ENCODE peak calls at places on chromosomes 12 and 14, in eight cellular contexts. U is ovary, Q is adrenal gland, K is ascending aorta, H is endothelial cell of umbilical vein, W is stomach, O is transverse colon, N is left lung. P is an unnamed sample. For H3K4me1, the result is how much of the 10 kb centered on the place peaks cover.

GRCh38 chr12:119179335-119180021 is 747 bp downstream of the HSPB8 start:
- DNase-seq in U (peak), Q (no peak), K (no peak), H (peak), W (peak), O (no peak), N (peak), P (peak)

GRCh38 chr12:83040339-83040738 is 353.6 kb downstream of the TMTC2 start:
- DNase-seq in U (no peak), Q (no peak), K (no peak), H (no peak), W (no peak), O (no peak), N (no peak), P (no peak)

GRCh38 chr14:95033851-95034622 is 123.3 kb downstream of the DICER1 start:
- DNase-seq in U (no peak), Q (no peak), K (no peak), H (no peak), W (peak), O (no peak), N (no peak), P (no peak)

GRCh38 chr14:92844220-92844619 is 50.1 kb downstream of the GOLGA5 start:
- DNase-seq in U (no peak), Q (no peak), K (no peak), H (no peak), W (no peak), O (no peak), N (no peak), P (no peak)

GRCh38 chr14:89977668-89978067 is 21.9 kb downstream of the TDP1 start:
- DNase-seq in U (no peak), Q (no peak), K (no peak), H (no peak), W (no peak), O (no peak), N (no peak), P (no peak)

GRCh38 chr12:67772276-67773169 is 124.0 kb downstream of the DYRK2 start:
- DNase-seq in U (no peak), Q (no peak), K (no peak), H (no peak), W (no peak), O (no peak), N (no peak), P (peak)

GRCh38 chr12:89349814-89350213 is 2.5 kb downstream of the DUSP6 start:
- DNase-seq in U (no peak), Q (peak), K (no peak), H (peak), W (no peak), O (peak), N (peak), P (peak)

GRCh38 chr14:55291480-55292081 is 20.4 kb downstream of the FBXO34 start:
- DNase-seq in U (no peak), Q (no peak), K (no peak), H (no peak), W (no peak), O (no peak), N (no peak), P (no peak)

GRCh38 chr14:73825551-73826188 is 26.0 kb upstream of the PTGR2 start:
- DNase-seq in U (peak), Q (peak), K (peak), H (peak), W (peak), O (peak), N (peak), P (peak)

GRCh38 chr12:2719405-2719804 is 75.4 kb upstream of the FKBP4 start:
- DNase-seq in U (no peak), Q (no peak), K (no peak), H (no peak), W (no peak), O (no peak), N (no peak), P (no peak)

GRCh38 chr14:100279133-100279532 is 27.1 kb downstream of the SLC25A29 start:
- DNase-seq in U (no peak), Q (no peak), K (no peak), H (no peak), W (no peak), O (no peak), N (no peak), P (no peak)

GRCh38 chr12:79056775-79057174 is 192.2 kb downstream of the SYT1 start:
- DNase-seq in U (no peak), Q (no peak), K (no peak), H (peak), W (no peak), O (no peak), N (no peak), P (no peak)

GRCh38 chr14:105095236-105095805 is 30.1 kb upstream of the GPR132 start:
- DNase-seq in U (no peak), Q (no peak), K (no peak), H (no peak), W (no peak), O (no peak), N (no peak), P (no peak)

GRCh38 chr12:1457901-1458300 is 136.5 kb downstream of the FBXL14 start:
- DNase-seq in U (no peak), Q (no peak), K (peak), H (no peak), W (no peak), O (no peak), N (no peak), P (peak)

GRCh38 chr14:84025258-84026012 is 1504.5 kb upstream of the FLRT2 start:
- DNase-seq in U (no peak), Q (peak), K (no peak), H (no peak), W (peak), O (no peak), N (no peak), P (no peak)

GRCh38 chr14:68834816-68835215 is 41.9 kb upstream of the ZFP36L1 start:
- DNase-seq in U (no peak), Q (no peak), K (no peak), H (no peak), W (no peak), O (no peak), N (no peak), P (no peak)

GRCh38 chr14:72598328-72598727 is 295.6 kb downstream of the DPF3 start:
- DNase-seq in U (no peak), Q (no peak), K (no peak), H (no peak), W (no peak), O (peak), N (no peak), P (no peak)

GRCh38 chr14:103627073-103628025 is 1.7 kb upstream of the KLC1 start:
- DNase-seq in U (no peak), Q (no peak), K (no peak), H (no peak), W (no peak), O (peak), N (no peak), P (no peak)

GRCh38 chr12:106031736-106032135 is 107.0 kb downstream of the NUAK1 start:
- DNase-seq in U (no peak), Q (no peak), K (no peak), H (no peak), W (no peak), O (no peak), N (no peak), P (no peak)

GRCh38 chr12:108950991-108951739 is 69.7 kb downstream of the SVOP start:
- DNase-seq in U (peak), Q (peak), K (no peak), H (peak), W (peak), O (peak), N (peak), P (peak)

GRCh38 chr12:104864668-104865067 is 93.4 kb downstream of the SLC41A2 start:
- DNase-seq in U (no peak), Q (no peak), K (no peak), H (no peak), W (no peak), O (no peak), N (no peak), P (no peak)

GRCh38 chr12:53252349-53252916 is 15.7 kb upstream of the ESPL1 start:
- DNase-seq in U (peak), Q (no peak), K (no peak), H (no peak), W (peak), O (peak), N (peak), P (no peak)

GRCh38 chr14:95348395-95349080 is 28.8 kb upstream of the CLMN start:
- DNase-seq in U (no peak), Q (no peak), K (no peak), H (no peak), W (no peak), O (no peak), N (no peak), P (no peak)

GRCh38 chr12:112599871-112600270 is 181.1 kb downstream of the PTPN11 start:
- DNase-seq in U (no peak), Q (no peak), K (no peak), H (no peak), W (no peak), O (no peak), N (no peak), P (no peak)

GRCh38 chr12:81017792-81018191 is 60.1 kb upstream of the ACSS3 start:
- DNase-seq in U (no peak), Q (no peak), K (no peak), H (no peak), W (no peak), O (no peak), N (no peak), P (no peak)

GRCh38 chr12:132178801-132179401 is 34.6 kb downstream of the NOC4L start:
- DNase-seq in U (no peak), Q (no peak), K (no peak), H (no peak), W (no peak), O (no peak), N (no peak), P (no peak)

GRCh38 chr14:85087201-85087600 is 442.7 kb upstream of the FLRT2 start:
- DNase-seq in U (no peak), Q (no peak), K (no peak), H (no peak), W (no peak), O (no peak), N (no peak), P (no peak)

GRCh38 chr14:89617142-89617460 is 200.1 kb upstream of the FOXN3 start:
- DNase-seq in U (no peak), Q (no peak), K (no peak), H (no peak), W (no peak), O (no peak), N (no peak), P (no peak)

GRCh38 chr12:86683568-86683991 is 427.4 kb upstream of the MGAT4C start:
- DNase-seq in U (no peak), Q (no peak), K (no peak), H (no peak), W (no peak), O (no peak), N (no peak), P (no peak)

GRCh38 chr14:94173471-94173884 is 644 bp upstream of the PPP4R4 start:
- DNase-seq in U (no peak), Q (no peak), K (no peak), H (no peak), W (no peak), O (peak), N (peak), P (no peak)

GRCh38 chr12:53963434-53964314 is 9.0 kb downstream of the HOXC12 start:
- DNase-seq in U (no peak), Q (no peak), K (no peak), H (no peak), W (no peak), O (no peak), N (no peak), P (no peak)

GRCh38 chr12:116864371-116865160 is 16.7 kb downstream of the HRK start:
- DNase-seq in U (no peak), Q (peak), K (peak), H (no peak), W (no peak), O (no peak), N (no peak), P (no peak)

GRCh38 chr14:22641851-22642250 is 2.3 kb downstream of the OR6J1 start:
- DNase-seq in U (no peak), Q (no peak), K (no peak), H (no peak), W (no peak), O (peak), N (no peak), P (no peak)

GRCh38 chr14:105852378-105853088 is 326.1 kb downstream of the TMEM121 start:
- DNase-seq in U (no peak), Q (no peak), K (no peak), H (no peak), W (no peak), O (peak), N (peak), P (no peak)

GRCh38 chr12:59403259-59403932 is 192.4 kb upstream of the SLC16A7 start:
- DNase-seq in U (peak), Q (peak), K (no peak), H (peak), W (peak), O (peak), N (no peak), P (no peak)

GRCh38 chr14:22597771-22598098 is 365 bp upstream of the ABHD4 start:
- DNase-seq in U (no peak), Q (no peak), K (no peak), H (no peak), W (no peak), O (no peak), N (no peak), P (no peak)

GRCh38 chr14:77061630-77062029 is 33.1 kb upstream of the IRF2BPL start:
- DNase-seq in U (no peak), Q (no peak), K (no peak), H (no peak), W (no peak), O (no peak), N (no peak), P (no peak)

GRCh38 chr14:77062261-77062660 is 33.8 kb upstream of the IRF2BPL start:
- DNase-seq in U (no peak), Q (no peak), K (no peak), H (no peak), W (no peak), O (no peak), N (no peak), P (no peak)

GRCh38 chr14:77058785-77059184 is 30.3 kb upstream of the IRF2BPL start:
- DNase-seq in U (no peak), Q (no peak), K (no peak), H (no peak), W (no peak), O (no peak), N (no peak), P (no peak)

GRCh38 chr14:77058082-77058481 is 29.6 kb upstream of the IRF2BPL start:
- DNase-seq in U (no peak), Q (no peak), K (no peak), H (no peak), W (no peak), O (no peak), N (no peak), P (no peak)

GRCh38 chr14:77059276-77059934 is 30.9 kb upstream of the IRF2BPL start:
- DNase-seq in U (no peak), Q (no peak), K (no peak), H (peak), W (peak), O (no peak), N (no peak), P (peak)
- TF ChIP-seq CTCF in U (no peak), Q (no peak), K (no peak), H (peak), W (peak), O (no peak), N (no peak), P (no peak)

GRCh38 chr12:5078423-5078822 is 34.7 kb downstream of the KCNA5 start:
- DNase-seq in U (no peak), Q (no peak), K (peak), H (no peak), W (no peak), O (no peak), N (no peak), P (peak)
- H3K27ac ChIP-seq in U (no peak), Q (no peak), K (peak), H (no peak), W (peak), O (no peak), N (no peak), P (peak)

GRCh38 chr12:131006036-131006735 is 52.5 kb downstream of the ADGRD1 start:
- DNase-seq in U (no peak), Q (no peak), K (no peak), H (no peak), W (no peak), O (no peak), N (no peak), P (no peak)
- H3K4me1 ChIP-seq in U (under half), Q (under half), K (under half), H (under half), W (under half), O (under half), N (under half), P (under half)

GRCh38 chr14:76866469-76866868 is 40.3 kb downstream of the LRRC74A start:
- DNase-seq in U (no peak), Q (no peak), K (no peak), H (no peak), W (no peak), O (no peak), N (no peak), P (no peak)

GRCh38 chr14:76867536-76868452 is 41.6 kb downstream of the LRRC74A start:
- DNase-seq in U (no peak), Q (peak), K (no peak), H (no peak), W (peak), O (peak), N (peak), P (peak)

GRCh38 chr14:76872796-76873432 is 46.7 kb downstream of the LRRC74A start:
- DNase-seq in U (peak), Q (peak), K (no peak), H (peak), W (peak), O (peak), N (no peak), P (peak)

GRCh38 chr14:76868453-76869170 is 42.4 kb downstream of the LRRC74A start:
- DNase-seq in U (no peak), Q (no peak), K (no peak), H (no peak), W (no peak), O (no peak), N (no peak), P (no peak)

GRCh38 chr14:76870146-76870545 is 43.9 kb downstream of the LRRC74A start:
- DNase-seq in U (no peak), Q (no peak), K (no peak), H (no peak), W (no peak), O (no peak), N (no peak), P (no peak)
- TF ChIP-seq CTCF in U (no peak), Q (no peak), K (no peak), H (peak), W (no peak), O (no peak), N (no peak), P (no peak)

DNA sequence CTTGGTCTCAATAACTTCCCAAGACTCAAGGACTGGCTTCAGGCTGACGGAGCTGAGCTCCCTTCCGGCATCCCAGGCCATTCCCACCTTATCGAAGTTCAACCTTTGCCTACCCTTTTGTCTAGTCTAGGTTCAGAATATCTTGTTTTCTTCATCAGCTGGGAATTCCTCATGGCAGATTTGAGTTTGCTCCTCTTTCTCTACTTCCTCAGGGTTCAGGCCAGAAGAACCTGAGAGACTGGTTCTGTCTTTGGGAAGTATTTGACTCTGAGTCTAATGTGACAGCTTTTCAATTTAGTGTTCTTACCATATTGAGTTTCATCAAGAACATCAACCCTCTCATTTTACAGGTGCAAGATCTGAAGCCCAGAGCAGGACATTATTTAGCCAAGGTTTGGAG is 2.1 kb downstream of the BIN2 start:
- DNase-seq in U (no peak), Q (no peak), K (no peak), H (no peak), W (no peak), O (no peak), N (no peak), P (no peak)
- H3K27ac ChIP-seq in U (no peak), Q (no peak), K (no peak), H (no peak), W (no peak), O (peak), N (no peak), P (no peak)